ENCODE peak calls at places on chromosomes 13 and 19, in five cellular contexts. One of them, this sample, is unnamed.
A peak's percentile ranks its signal among the peaks of the same experiment; 100 is the strongest.

GRCh38 chr13:95862401-95862800 is 185.5 kb downstream of the DNAJC3 start:
- DNase-seq in stomach: no peak
- DNase-seq in Caco-2: no peak
- DNase-seq in mammary epithelial cell: no peak
- DNase-seq in A549: no peak
- DNase-seq in this sample: no peak

GRCh38 chr13:110524484-110525254 is 36.9 kb downstream of the RAB20 start:
- DNase-seq in stomach: peak; percentile 62
- DNase-seq in Caco-2: no peak
- DNase-seq in mammary epithelial cell: peak; percentile 29
- DNase-seq in A549: no peak
- DNase-seq in this sample: no peak

GRCh38 chr19:21568816-21569496 is 63.6 kb downstream of the ZNF429 start:
- DNase-seq in stomach: peak; percentile 83
- DNase-seq in Caco-2: no peak
- DNase-seq in mammary epithelial cell: no peak
- DNase-seq in A549: no peak
- DNase-seq in this sample: no peak

GRCh38 chr13:73299787-73300186 is 241.0 kb downstream of the KLF5 start:
- DNase-seq in stomach: no peak
- DNase-seq in Caco-2: no peak
- DNase-seq in mammary epithelial cell: no peak
- DNase-seq in A549: no peak
- DNase-seq in this sample: no peak

GRCh38 chr19:38417544-38418506 is 8.2 kb downstream of the RASGRP4 start:
- DNase-seq in stomach: peak; percentile 63
- DNase-seq in Caco-2: peak; percentile 88
- DNase-seq in mammary epithelial cell: peak; percentile 11
- DNase-seq in A549: peak; percentile 92
- DNase-seq in this sample: peak; percentile 43

GRCh38 chr13:111886217-111886945 is 180.6 kb upstream of the SOX1 start:
- DNase-seq in stomach: no peak
- DNase-seq in Caco-2: no peak
- DNase-seq in mammary epithelial cell: no peak
- DNase-seq in A549: no peak
- DNase-seq in this sample: no peak

GRCh38 chr13:72651196-72651595 is 76.2 kb downstream of the MZT1 start:
- DNase-seq in stomach: no peak
- DNase-seq in Caco-2: no peak
- DNase-seq in mammary epithelial cell: no peak
- DNase-seq in A549: no peak
- DNase-seq in this sample: peak; percentile 37

GRCh38 chr13:22372261-22372660 is 701.4 kb downstream of the FGF9 start:
- DNase-seq in stomach: no peak
- DNase-seq in Caco-2: no peak
- DNase-seq in mammary epithelial cell: no peak
- DNase-seq in A549: no peak
- DNase-seq in this sample: no peak

GRCh38 chr13:113817860-113818691 is 45.8 kb downstream of the GAS6 start:
- DNase-seq in stomach: no peak
- DNase-seq in Caco-2: no peak
- DNase-seq in mammary epithelial cell: no peak
- DNase-seq in A549: no peak
- DNase-seq in this sample: no peak

GRCh38 chr19:4338441-4339350 is at the start of gene STAP2:
- DNase-seq in stomach: peak; percentile 77
- DNase-seq in Caco-2: peak; percentile 87
- DNase-seq in mammary epithelial cell: peak; percentile 92
- DNase-seq in A549: no peak
- DNase-seq in this sample: peak; percentile 33

GRCh38 chr13:28099396-28100148 is 804 bp downstream of the FLT3 start:
- DNase-seq in stomach: no peak
- DNase-seq in Caco-2: no peak
- DNase-seq in mammary epithelial cell: no peak
- DNase-seq in A549: no peak
- DNase-seq in this sample: no peak

GRCh38 chr19:40252395-40252794 is 25.9 kb upstream of the CCNP start:
- DNase-seq in stomach: no peak
- DNase-seq in Caco-2: no peak
- DNase-seq in mammary epithelial cell: no peak
- DNase-seq in A549: no peak
- DNase-seq in this sample: no peak

GRCh38 chr19:16018801-16019551 is 57.3 kb upstream of the TPM4 start:
- DNase-seq in stomach: peak; percentile 14
- DNase-seq in Caco-2: no peak
- DNase-seq in mammary epithelial cell: no peak
- DNase-seq in A549: no peak
- DNase-seq in this sample: no peak

GRCh38 chr13:114113961-114114360 is 18.5 kb downstream of the RASA3 start:
- DNase-seq in stomach: no peak
- DNase-seq in Caco-2: peak; percentile 10
- DNase-seq in mammary epithelial cell: no peak
- DNase-seq in A549: no peak
- DNase-seq in this sample: no peak

GRCh38 chr13:101942535-101943157 is 459.2 kb downstream of the FGF14 start:
- DNase-seq in stomach: no peak
- DNase-seq in Caco-2: no peak
- DNase-seq in mammary epithelial cell: no peak
- DNase-seq in A549: no peak
- DNase-seq in this sample: no peak

GRCh38 chr13:99766641-99767045 is 204.9 kb downstream of the ZIC5 start:
- DNase-seq in stomach: no peak
- DNase-seq in Caco-2: no peak
- DNase-seq in mammary epithelial cell: no peak
- DNase-seq in A549: no peak
- DNase-seq in this sample: no peak

GRCh38 chr13:36124236-36124822 is 6.9 kb downstream of the DCLK1 start:
- DNase-seq in stomach: no peak
- DNase-seq in Caco-2: no peak
- DNase-seq in mammary epithelial cell: no peak
- DNase-seq in A549: no peak
- DNase-seq in this sample: no peak

DNA sequence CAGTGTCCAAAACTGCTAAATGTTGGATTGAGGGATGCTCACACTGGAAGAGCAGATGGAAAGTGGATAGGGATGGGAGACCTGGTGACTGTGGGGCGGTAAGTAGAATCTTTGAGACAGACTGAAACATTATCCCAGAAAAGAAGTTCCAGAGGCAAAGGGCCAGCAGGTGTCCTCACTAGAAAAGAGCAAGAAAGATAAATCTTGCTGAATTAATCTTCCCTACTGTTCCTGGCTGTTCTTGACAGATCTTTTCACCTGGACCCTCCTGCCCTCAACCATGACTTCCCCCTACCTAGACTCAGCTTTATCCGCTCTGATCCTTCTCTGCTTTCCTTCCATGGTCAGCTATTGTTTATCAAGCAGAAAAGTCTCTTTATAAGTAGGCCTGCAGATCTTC is 35.0 kb upstream of the FRY start:
- DNase-seq in stomach: no peak
- DNase-seq in Caco-2: no peak
- DNase-seq in mammary epithelial cell: no peak
- DNase-seq in A549: no peak
- DNase-seq in this sample: no peak
- TF ChIP-seq CTCF in stomach: no peak
- TF ChIP-seq CTCF in Caco-2: peak; percentile 8
- TF ChIP-seq CTCF in mammary epithelial cell: no peak
- TF ChIP-seq CTCF in A549: no peak
- TF ChIP-seq CTCF in this sample: no peak

GRCh38 chr19:54694648-54695047 is 29.6 kb upstream of the KIR3DL3 start:
- DNase-seq in stomach: no peak
- DNase-seq in Caco-2: no peak
- DNase-seq in mammary epithelial cell: no peak
- DNase-seq in A549: no peak
- DNase-seq in this sample: no peak
- H3K9me3 ChIP-seq in stomach: peaks cover 4% of the 10 kb centered on the region
- H3K9me3 ChIP-seq in Caco-2: no peaks in the 10 kb centered on the region
- H3K9me3 ChIP-seq in mammary epithelial cell: peaks cover 6% of the 10 kb centered on the region
- H3K9me3 ChIP-seq in A549: no peaks in the 10 kb centered on the region
- H3K9me3 ChIP-seq in this sample: no peaks in the 10 kb centered on the region

GRCh38 chr19:55097864-55098715 is 19.3 kb downstream of the PPP1R12C start:
- DNase-seq in stomach: no peak
- DNase-seq in Caco-2: no peak
- DNase-seq in mammary epithelial cell: no peak
- DNase-seq in A549: no peak
- DNase-seq in this sample: no peak

GRCh38 chr19:55096061-55096701 is 20.5 kb downstream of the EPS8L1 start:
- DNase-seq in stomach: no peak
- DNase-seq in Caco-2: no peak
- DNase-seq in mammary epithelial cell: no peak
- DNase-seq in A549: no peak
- DNase-seq in this sample: no peak

GRCh38 chr19:55099557-55100506 is 17.6 kb downstream of the PPP1R12C start:
- DNase-seq in stomach: no peak
- DNase-seq in Caco-2: peak; percentile 45
- DNase-seq in mammary epithelial cell: no peak
- DNase-seq in A549: no peak
- DNase-seq in this sample: no peak

GRCh38 chr19:55101261-55101660 is 16.2 kb downstream of the PPP1R12C start:
- DNase-seq in stomach: no peak
- DNase-seq in Caco-2: no peak
- DNase-seq in mammary epithelial cell: no peak
- DNase-seq in A549: no peak
- DNase-seq in this sample: no peak

GRCh38 chr19:55098716-55099556 is 18.5 kb downstream of the PPP1R12C start:
- DNase-seq in stomach: no peak
- DNase-seq in Caco-2: no peak
- DNase-seq in mammary epithelial cell: no peak
- DNase-seq in A549: no peak
- DNase-seq in this sample: no peak
- TF ChIP-seq CTCF in stomach: no peak
- TF ChIP-seq CTCF in Caco-2: peak; percentile 19
- TF ChIP-seq CTCF in mammary epithelial cell: no peak
- TF ChIP-seq CTCF in A549: peak; percentile 9
- TF ChIP-seq CTCF in this sample: no peak

DNA sequence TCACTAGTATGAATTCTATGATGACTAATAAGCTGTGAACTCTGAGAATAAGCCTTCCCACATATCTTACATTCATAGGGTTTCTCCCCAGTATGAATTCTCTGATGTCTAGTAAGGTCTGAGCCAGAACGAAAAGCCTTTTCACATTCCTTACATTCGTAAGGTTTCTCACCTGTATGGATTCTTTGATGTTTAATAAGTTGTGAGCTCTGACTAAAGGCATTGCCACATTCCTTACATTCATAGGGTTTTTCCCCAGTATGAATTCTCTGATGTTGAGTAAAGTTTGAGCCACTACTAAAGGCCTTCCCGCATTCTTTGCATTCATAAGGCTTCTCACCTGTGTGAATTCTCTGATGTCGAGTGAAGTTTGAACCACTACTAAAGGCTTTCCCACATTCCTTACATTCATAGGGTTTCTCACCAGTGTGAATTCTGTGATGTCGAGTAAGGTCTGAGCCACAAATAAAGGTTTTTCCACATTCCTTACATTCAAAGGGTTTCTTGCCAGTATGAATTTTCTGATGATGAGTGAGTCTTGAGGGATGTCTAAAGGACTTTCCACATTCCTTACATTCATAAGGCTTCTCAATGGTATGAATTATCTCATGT is 30.7 kb upstream of the ZFP82 start:
- DNase-seq in stomach: no peak
- DNase-seq in Caco-2: no peak
- DNase-seq in mammary epithelial cell: no peak
- DNase-seq in A549: no peak
- DNase-seq in this sample: no peak
- H3K9me3 ChIP-seq in stomach: peaks cover 100% of the 10 kb centered on the region
- H3K9me3 ChIP-seq in Caco-2: peaks cover 54% of the 10 kb centered on the region
- H3K9me3 ChIP-seq in mammary epithelial cell: peaks cover 40% of the 10 kb centered on the region
- H3K9me3 ChIP-seq in A549: peaks cover 98% of the 10 kb centered on the region
- H3K9me3 ChIP-seq in this sample: peaks cover 16% of the 10 kb centered on the region

GRCh38 chr13:84433024-84433423 is 550.8 kb upstream of the SLITRK1 start:
- DNase-seq in stomach: no peak
- DNase-seq in Caco-2: no peak
- DNase-seq in mammary epithelial cell: no peak
- DNase-seq in A549: no peak
- DNase-seq in this sample: no peak
- TF ChIP-seq CTCF in stomach: no peak
- TF ChIP-seq CTCF in Caco-2: no peak
- TF ChIP-seq CTCF in mammary epithelial cell: no peak
- TF ChIP-seq CTCF in A549: no peak
- TF ChIP-seq CTCF in this sample: no peak

GRCh38 chr19:56654151-56654550 is 11.2 kb downstream of the SMIM17 start:
- DNase-seq in stomach: no peak
- DNase-seq in Caco-2: no peak
- DNase-seq in mammary epithelial cell: no peak
- DNase-seq in A549: no peak
- DNase-seq in this sample: no peak
- H3K9me3 ChIP-seq in stomach: peaks cover 68% of the 10 kb centered on the region
- H3K9me3 ChIP-seq in Caco-2: peaks cover 13% of the 10 kb centered on the region
- H3K9me3 ChIP-seq in mammary epithelial cell: peaks cover 19% of the 10 kb centered on the region
- H3K9me3 ChIP-seq in A549: peaks cover 61% of the 10 kb centered on the region
- H3K9me3 ChIP-seq in this sample: peaks cover 5% of the 10 kb centered on the region

DNA sequence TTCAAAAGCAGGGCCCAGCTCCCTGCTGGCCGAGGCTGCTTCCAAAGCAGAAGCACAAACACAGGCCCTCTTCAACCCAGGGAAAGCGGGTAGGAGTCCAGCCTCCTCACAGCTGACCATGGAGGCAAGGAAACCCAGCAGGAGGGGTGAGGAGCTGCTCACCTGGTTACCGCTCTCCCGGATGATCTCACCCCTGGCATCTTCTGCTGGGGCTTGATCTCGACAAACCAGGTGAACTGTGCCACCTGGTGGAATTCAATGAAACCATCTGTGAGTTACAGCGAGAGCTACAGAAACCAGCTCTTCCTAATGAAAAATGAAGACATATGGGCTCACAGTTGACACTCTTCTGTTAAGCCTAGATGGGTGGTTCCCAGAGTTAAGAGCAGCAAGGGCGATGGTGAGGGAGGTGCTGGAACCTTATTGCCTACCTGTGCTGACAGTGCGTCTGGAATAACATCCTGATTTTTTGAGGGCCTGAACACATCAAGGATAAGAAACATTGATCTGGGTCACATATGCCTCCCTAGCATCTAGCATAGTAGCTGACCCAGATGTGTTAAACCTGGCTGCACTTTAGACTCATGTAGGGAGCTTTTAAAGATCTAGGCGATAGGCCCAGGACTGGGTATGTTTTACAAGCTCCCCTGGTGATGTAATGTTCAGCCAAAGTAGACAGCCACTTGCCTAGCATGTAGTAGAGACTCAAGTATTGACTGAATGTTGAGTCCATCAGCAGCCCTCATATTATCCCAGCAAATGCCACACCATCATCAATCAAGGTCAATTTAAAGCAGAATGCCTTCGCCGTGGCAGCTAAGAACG is 6.1 kb downstream of the DHRS12 start:
- DNase-seq in stomach: peak; percentile 74
- DNase-seq in Caco-2: peak; percentile 72
- DNase-seq in mammary epithelial cell: peak; percentile 74
- DNase-seq in A549: peak; percentile 44
- DNase-seq in this sample: peak; percentile 67
- TF ChIP-seq CTCF in stomach: peak; percentile 74
- TF ChIP-seq CTCF in Caco-2: peak; percentile 69
- TF ChIP-seq CTCF in mammary epithelial cell: peak; percentile 71
- TF ChIP-seq CTCF in A549: peak; percentile 63
- TF ChIP-seq CTCF in this sample: peak; percentile 37

GRCh38 chr19:12205296-12205695 is 42.4 kb downstream of the ZNF136 start:
- DNase-seq in stomach: no peak
- DNase-seq in Caco-2: no peak
- DNase-seq in mammary epithelial cell: no peak
- DNase-seq in A549: no peak
- DNase-seq in this sample: no peak
- H3K9me3 ChIP-seq in stomach: peaks cover 49% of the 10 kb centered on the region
- H3K9me3 ChIP-seq in Caco-2: peaks cover 8% of the 10 kb centered on the region
- H3K9me3 ChIP-seq in mammary epithelial cell: peaks cover 36% of the 10 kb centered on the region
- H3K9me3 ChIP-seq in A549: peaks cover 9% of the 10 kb centered on the region
- H3K9me3 ChIP-seq in this sample: peaks cover 4% of the 10 kb centered on the region